ENCODE peak calls at places on chromosomes 6 and 20, in five cellular contexts. U is fibroblast of lung, N is pancreas, T is cardiac muscle cell, P is K562. A is an unnamed sample.

GRCh38 chr6:2450546-2450945 is 205.1 kb upstream of the GMDS start:
- DNase-seq in U (no peak), N (peak), T (peak), P (no peak), A (peak)

GRCh38 chr6:144352310-144352709 is 67.2 kb downstream of the UTRN start:
- DNase-seq in U (no peak), N (no peak), T (no peak), P (no peak), A (peak)

GRCh38 chr6:46102123-46102522 is 27.7 kb upstream of the ENPP4 start:
- DNase-seq in U (no peak), N (no peak), T (no peak), P (no peak), A (no peak)

GRCh38 chr6:87590989-87591388 is 1.1 kb downstream of the ORC3 start:
- DNase-seq in U (no peak), N (no peak), T (no peak), P (no peak), A (no peak)

GRCh38 chr6:139881728-139882211 is 507.3 kb upstream of the CITED2 start:
- DNase-seq in U (peak), N (no peak), T (peak), P (peak), A (peak)

GRCh38 chr6:168684471-168684870 is 243.5 kb downstream of the SMOC2 start:
- DNase-seq in U (no peak), N (no peak), T (no peak), P (no peak), A (no peak)

GRCh38 chr6:8432614-8433013 is 2.7 kb downstream of the SLC35B3 start:
- DNase-seq in U (no peak), N (no peak), T (no peak), P (no peak), A (no peak)

GRCh38 chr6:121912905-121913304 is 477.5 kb downstream of the GJA1 start:
- DNase-seq in U (no peak), N (no peak), T (no peak), P (no peak), A (no peak)

GRCh38 chr20:19322061-19322985 is 109.9 kb downstream of the SLC24A3 start:
- DNase-seq in U (no peak), N (no peak), T (no peak), P (no peak), A (peak)

GRCh38 chr20:54869765-54870164 is 394.4 kb downstream of the DOK5 start:
- DNase-seq in U (no peak), N (no peak), T (no peak), P (no peak), A (no peak)

GRCh38 chr20:50848341-50848808 is 53.5 kb downstream of the BCAS4 start:
- DNase-seq in U (peak), N (peak), T (no peak), P (no peak), A (no peak)

GRCh38 chr6:139133272-139133671 is 1.6 kb upstream of the HECA start:
- DNase-seq in U (no peak), N (no peak), T (no peak), P (no peak), A (no peak)

GRCh38 chr20:59412896-59413295 is 112.5 kb downstream of the EDN3 start:
- DNase-seq in U (no peak), N (no peak), T (peak), P (no peak), A (no peak)

GRCh38 chr6:154319231-154319858 is 37.3 kb downstream of the IPCEF1 start:
- DNase-seq in U (peak), N (no peak), T (no peak), P (no peak), A (peak)

GRCh38 chr6:48610846-48611245 is 499.8 kb upstream of the PTCHD4 start:
- DNase-seq in U (peak), N (no peak), T (no peak), P (no peak), A (peak)

GRCh38 chr6:96522469-96523009 is 933 bp downstream of the UFL1 start:
- DNase-seq in U (peak), N (no peak), T (peak), P (no peak), A (peak)

GRCh38 chr6:19424853-19425252 is 412.3 kb upstream of the ID4 start:
- DNase-seq in U (no peak), N (no peak), T (no peak), P (no peak), A (no peak)

GRCh38 chr6:34771727-34772126 is 14.4 kb downstream of the SNRPC start:
- DNase-seq in U (peak), N (no peak), T (no peak), P (no peak), A (no peak)

GRCh38 chr6:99287523-99287922 is 62.0 kb downstream of the FAXC start:
- DNase-seq in U (peak), N (no peak), T (peak), P (no peak), A (no peak)

GRCh38 chr6:154672086-154672485 is 61.1 kb upstream of the SCAF8 start:
- DNase-seq in U (no peak), N (no peak), T (peak), P (no peak), A (no peak)

GRCh38 chr6:22361576-22361975 is 64.7 kb upstream of the PRL start:
- DNase-seq in U (no peak), N (no peak), T (no peak), P (no peak), A (no peak)
- H3K27ac ChIP-seq in U (no peak), N (no peak), T (no peak), P (no peak), A (no peak)

DNA sequence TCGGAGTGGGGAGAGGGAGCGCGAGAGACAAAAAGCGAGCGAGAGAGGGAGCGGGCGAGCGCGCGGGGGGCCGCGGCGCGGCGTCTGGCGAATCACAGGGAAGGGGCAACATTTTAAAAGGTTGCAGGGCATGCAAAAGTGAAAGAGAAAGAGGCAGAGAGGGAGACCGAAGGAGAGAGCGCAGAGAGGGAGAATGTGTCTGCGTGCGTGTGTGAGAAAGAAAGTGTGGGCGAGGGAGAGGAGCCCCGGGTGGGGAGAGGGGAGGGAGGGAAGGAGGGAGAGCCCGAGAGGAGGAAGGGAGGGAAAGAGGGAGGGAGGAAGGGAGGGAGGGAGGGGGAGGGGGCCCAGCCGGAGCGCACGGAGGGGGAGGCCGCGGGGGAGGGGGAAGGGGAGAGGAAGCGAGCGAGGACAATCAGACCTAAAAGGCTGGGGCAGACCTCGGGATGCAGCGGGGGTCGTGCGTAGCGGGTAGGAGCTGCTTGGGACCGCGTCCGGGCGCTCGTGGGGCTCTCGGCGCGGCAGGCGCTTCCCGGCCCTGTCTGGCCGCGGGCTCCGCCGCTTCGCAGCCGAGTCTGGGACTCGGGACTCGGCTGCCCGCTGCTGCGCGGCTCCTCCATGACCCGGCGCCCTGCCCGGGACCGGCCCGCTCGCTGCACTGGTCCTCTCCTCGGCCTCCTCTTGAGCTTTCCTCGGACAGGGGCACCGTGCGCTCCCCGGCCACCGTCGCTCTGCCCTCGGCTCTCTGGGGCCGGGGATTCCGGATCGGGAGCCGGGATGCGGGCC is 2.5 kb downstream of the TFAP2A start:
- DNase-seq in U (peak), N (no peak), T (no peak), P (no peak), A (peak)
- TF ChIP-seq CTCF in U (no peak), N (no peak), T (no peak), P (no peak), A (no peak)

DNA sequence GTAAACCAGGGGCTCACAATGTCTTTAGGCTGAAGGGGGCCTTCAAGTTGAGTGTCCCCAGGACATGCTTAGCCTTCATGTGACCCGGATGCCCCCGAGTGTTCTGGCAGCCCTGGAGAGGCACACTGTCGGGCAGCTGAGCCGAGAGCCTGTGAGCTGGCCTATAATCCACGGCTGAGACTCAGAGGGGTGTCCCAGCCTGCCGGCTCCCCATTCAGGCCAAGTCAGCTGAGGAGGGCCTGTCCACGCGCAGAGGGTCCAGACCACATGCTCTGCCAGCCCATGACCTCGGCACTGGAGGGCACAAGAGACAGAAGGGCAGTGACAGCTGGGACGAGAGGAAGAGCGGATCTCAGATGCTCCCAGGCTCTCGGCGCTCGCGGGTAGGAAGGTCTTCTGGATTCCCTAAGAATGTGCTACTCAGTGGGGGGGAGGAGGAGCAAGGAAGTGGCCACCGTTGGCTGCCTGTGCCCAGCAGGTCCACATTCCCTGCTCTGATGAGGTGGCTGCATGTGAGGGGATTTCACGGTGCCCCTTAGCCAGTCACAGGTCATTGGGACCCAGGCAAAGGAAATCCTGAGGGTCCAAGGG is 224.7 kb downstream of the NRN1 start:
- DNase-seq in U (no peak), N (no peak), T (no peak), P (no peak), A (no peak)
- H3K27ac ChIP-seq in U (no peak), N (no peak), T (no peak), P (no peak), A (no peak)

GRCh38 chr20:13028673-13029072 is 19.9 kb downstream of the SPTLC3 start:
- DNase-seq in U (no peak), N (no peak), T (no peak), P (no peak), A (no peak)

GRCh38 chr20:13034936-13035335 is 26.2 kb downstream of the SPTLC3 start:
- DNase-seq in U (no peak), N (no peak), T (no peak), P (no peak), A (no peak)

GRCh38 chr20:13029687-13030510 is 21.1 kb downstream of the SPTLC3 start:
- DNase-seq in U (peak), N (no peak), T (no peak), P (no peak), A (peak)

GRCh38 chr20:13034115-13034514 is 25.3 kb downstream of the SPTLC3 start:
- DNase-seq in U (no peak), N (no peak), T (no peak), P (no peak), A (no peak)

GRCh38 chr20:13031751-13032150 is 23.0 kb downstream of the SPTLC3 start:
- DNase-seq in U (no peak), N (no peak), T (no peak), P (no peak), A (no peak)
- TF ChIP-seq CTCF in U (no peak), N (no peak), T (no peak), P (no peak), A (no peak)

GRCh38 chr6:52904562-52905279 is 4.8 kb downstream of the GSTA3 start:
- DNase-seq in U (no peak), N (no peak), T (no peak), P (peak), A (peak)
- H3K27ac ChIP-seq in U (no peak), N (no peak), T (no peak), P (no peak), A (no peak)